ENCODE peak calls at places on chromosomes 12 and 14, in five cellular contexts. One of them, this sample, is unnamed.
A peak's percentile ranks its signal among the peaks of the same experiment; 100 is the strongest.

GRCh38 chr14:91536327-91536726 is 26.2 kb upstream of the PPP4R3A start:
- DNase-seq in C1 segment of cervical spinal cord: no peak
- DNase-seq in activated CD8-positive, alpha-beta memory T cell treated with anti-CD3 and anti-CD28 coated beads for 24 hours: no peak
- DNase-seq in activated T-cell treated with anti-CD3 and anti-CD28 coated beads for 1 hour: no peak
- DNase-seq in cardiac fibroblast: no peak
- DNase-seq in this sample: no peak

GRCh38 chr12:75944097-75944904 is 87.3 kb downstream of the PHLDA1 start:
- DNase-seq in C1 segment of cervical spinal cord: no peak
- DNase-seq in activated CD8-positive, alpha-beta memory T cell treated with anti-CD3 and anti-CD28 coated beads for 24 hours: peak; percentile 71
- DNase-seq in activated T-cell treated with anti-CD3 and anti-CD28 coated beads for 1 hour: no peak
- DNase-seq in cardiac fibroblast: peak; percentile 94
- DNase-seq in this sample: no peak

GRCh38 chr12:113244015-113244983 is 23.0 kb downstream of the TPCN1 start:
- DNase-seq in C1 segment of cervical spinal cord: peak; percentile 73
- DNase-seq in activated CD8-positive, alpha-beta memory T cell treated with anti-CD3 and anti-CD28 coated beads for 24 hours: no peak
- DNase-seq in activated T-cell treated with anti-CD3 and anti-CD28 coated beads for 1 hour: no peak
- DNase-seq in cardiac fibroblast: peak; percentile 59
- DNase-seq in this sample: peak; percentile 71

GRCh38 chr12:52370906-52371608 is 3.8 kb upstream of the KRT85 start:
- DNase-seq in C1 segment of cervical spinal cord: peak; percentile 69
- DNase-seq in activated CD8-positive, alpha-beta memory T cell treated with anti-CD3 and anti-CD28 coated beads for 24 hours: no peak
- DNase-seq in activated T-cell treated with anti-CD3 and anti-CD28 coated beads for 1 hour: no peak
- DNase-seq in cardiac fibroblast: peak; percentile 46
- DNase-seq in this sample: peak; percentile 90

GRCh38 chr14:26128931-26129674 is 468.7 kb downstream of the NOVA1 start:
- DNase-seq in C1 segment of cervical spinal cord: no peak
- DNase-seq in activated CD8-positive, alpha-beta memory T cell treated with anti-CD3 and anti-CD28 coated beads for 24 hours: no peak
- DNase-seq in activated T-cell treated with anti-CD3 and anti-CD28 coated beads for 1 hour: no peak
- DNase-seq in cardiac fibroblast: peak; percentile 65
- DNase-seq in this sample: no peak

GRCh38 chr12:15728118-15728598 is 61.0 kb downstream of the EPS8 start:
- DNase-seq in C1 segment of cervical spinal cord: no peak
- DNase-seq in activated CD8-positive, alpha-beta memory T cell treated with anti-CD3 and anti-CD28 coated beads for 24 hours: no peak
- DNase-seq in activated T-cell treated with anti-CD3 and anti-CD28 coated beads for 1 hour: no peak
- DNase-seq in cardiac fibroblast: peak; percentile 93
- DNase-seq in this sample: no peak

GRCh38 chr12:22672951-22673350 is 48.0 kb downstream of the ETNK1 start:
- DNase-seq in C1 segment of cervical spinal cord: no peak
- DNase-seq in activated CD8-positive, alpha-beta memory T cell treated with anti-CD3 and anti-CD28 coated beads for 24 hours: no peak
- DNase-seq in activated T-cell treated with anti-CD3 and anti-CD28 coated beads for 1 hour: no peak
- DNase-seq in cardiac fibroblast: peak; percentile 65
- DNase-seq in this sample: no peak

GRCh38 chr12:13094349-13094748 is 9.1 kb downstream of the GSG1 start:
- DNase-seq in C1 segment of cervical spinal cord: no peak
- DNase-seq in activated CD8-positive, alpha-beta memory T cell treated with anti-CD3 and anti-CD28 coated beads for 24 hours: no peak
- DNase-seq in activated T-cell treated with anti-CD3 and anti-CD28 coated beads for 1 hour: no peak
- DNase-seq in cardiac fibroblast: peak; percentile 78
- DNase-seq in this sample: no peak

GRCh38 chr14:39043352-39043943 is 59.6 kb downstream of the SEC23A start:
- DNase-seq in C1 segment of cervical spinal cord: no peak
- DNase-seq in activated CD8-positive, alpha-beta memory T cell treated with anti-CD3 and anti-CD28 coated beads for 24 hours: no peak
- DNase-seq in activated T-cell treated with anti-CD3 and anti-CD28 coated beads for 1 hour: no peak
- DNase-seq in cardiac fibroblast: no peak
- DNase-seq in this sample: no peak